ENCODE peak calls at places on chromosomes 16 and 17, in ten cellular contexts. E, X, O, V, K, C, N, R, Z and Q are unnamed samples.

GRCh38 chr16:23847938-23848337 is 12.2 kb downstream of the PRKCB start:
- DNase-seq in O (no peak), Z (no peak), N (no peak), V (peak; percentile 68), X (peak; percentile 44), E (no peak), C (no peak), K (no peak), R (no peak), Q (no peak)

GRCh38 chr17:53227514-53227913 is 595.2 kb upstream of the KIF2B start:
- DNase-seq in X (no peak), K (no peak), N (no peak), C (no peak), E (no peak), R (no peak), O (no peak), Z (no peak), V (no peak), Q (no peak)

GRCh38 chr16:61555718-61556441 is 480.4 kb downstream of the CDH8 start:
- DNase-seq in E (no peak), C (no peak), X (no peak), K (no peak), Z (peak; percentile 4), N (no peak), O (no peak), V (no peak), R (no peak), Q (no peak)

GRCh38 chr17:8709006-8709405 is 35.6 kb downstream of the CCDC42 start:
- DNase-seq in N (no peak), C (no peak), X (no peak), K (no peak), O (no peak), Z (no peak), E (no peak), R (no peak), V (no peak), Q (no peak)

GRCh38 chr16:82651921-82652601 is 25.3 kb downstream of the CDH13 start:
- DNase-seq in C (no peak), R (no peak), O (no peak), V (peak; percentile 41), E (no peak), Z (no peak), N (no peak), K (no peak), X (peak; percentile 35), Q (no peak)

GRCh38 chr16:66408181-66409048 is 18.7 kb upstream of the BEAN1 start:
- DNase-seq in K (no peak), N (no peak), C (peak; percentile 70), X (peak; percentile 56), E (no peak), Z (peak; percentile 20), V (no peak), R (no peak), O (no peak), Q (no peak)

GRCh38 chr16:88306860-88307545 is 75.8 kb upstream of the ZNF469 start:
- DNase-seq in X (no peak), Z (no peak), V (no peak), E (no peak), O (no peak), R (no peak), K (peak; percentile 86), C (no peak), N (peak; percentile 57), Q (no peak)

GRCh38 chr16:30949655-30950515 is 1.0 kb downstream of the ORAI3 start:
- DNase-seq in O (peak; percentile 71), K (no peak), C (peak; percentile 89), X (peak; percentile 94), R (peak; percentile 80), E (peak; percentile 88), Z (peak; percentile 76), N (peak; percentile 73), V (peak; percentile 71), Q (peak; percentile 38)

GRCh38 chr16:89050868-89051311 is 42.8 kb upstream of the ACSF3 start:
- DNase-seq in E (no peak), N (no peak), V (no peak), X (no peak), C (no peak), K (no peak), R (no peak), O (peak; percentile 49), Z (no peak), Q (no peak)

GRCh38 chr17:68599091-68599872 is 1.9 kb downstream of the FAM20A start:
- DNase-seq in E (no peak), X (no peak), R (no peak), K (peak; percentile 87), C (no peak), N (no peak), V (no peak), Z (peak; percentile 28), O (no peak), Q (no peak)

GRCh38 chr17:77186141-77186604 is 45.4 kb downstream of the SEC14L1 start:
- DNase-seq in N (no peak), X (peak; percentile 28), K (no peak), R (no peak), C (peak; percentile 58), Z (no peak), V (peak; percentile 51), O (no peak), E (no peak), Q (no peak)

GRCh38 chr16:48366165-48367093 is 18.8 kb downstream of the SIAH1 start:
- DNase-seq in K (peak; percentile 89), Z (peak; percentile 76), V (peak; percentile 43), X (peak; percentile 86), N (no peak), C (no peak), R (peak; percentile 65), E (no peak), O (no peak), Q (peak; percentile 89)

GRCh38 chr17:80832888-80833583 is 158.6 kb upstream of the CHMP6 start:
- DNase-seq in E (peak; percentile 64), K (peak; percentile 94), C (peak; percentile 93), X (peak; percentile 90), N (peak; percentile 85), R (peak; percentile 86), Z (peak; percentile 92), V (peak; percentile 64), O (peak; percentile 65), Q (no peak)

GRCh38 chr17:68057531-68057952 is 22.0 kb downstream of the KPNA2 start:
- DNase-seq in E (no peak), O (no peak), C (no peak), K (no peak), V (peak; percentile 28), Z (peak; percentile 44), N (no peak), X (peak; percentile 54), R (no peak), Q (no peak)

GRCh38 chr17:76888661-76889060 is 20.5 kb downstream of the MGAT5B start:
- DNase-seq in V (no peak), O (no peak), X (no peak), C (no peak), N (no peak), Z (peak; percentile 85), E (no peak), R (no peak), K (no peak), Q (no peak)

GRCh38 chr16:17293813-17294558 is 176.8 kb downstream of the XYLT1 start:
- DNase-seq in R (no peak), K (no peak), X (no peak), Z (no peak), N (no peak), C (no peak), O (no peak), V (no peak), E (no peak), Q (no peak)
- TF ChIP-seq CTCF in R (no peak), K (no peak), X (no peak), Z (peak; percentile 25), N (no peak), C (no peak), O (no peak), V (no peak), E (no peak), Q (peak; percentile 8)

DNA sequence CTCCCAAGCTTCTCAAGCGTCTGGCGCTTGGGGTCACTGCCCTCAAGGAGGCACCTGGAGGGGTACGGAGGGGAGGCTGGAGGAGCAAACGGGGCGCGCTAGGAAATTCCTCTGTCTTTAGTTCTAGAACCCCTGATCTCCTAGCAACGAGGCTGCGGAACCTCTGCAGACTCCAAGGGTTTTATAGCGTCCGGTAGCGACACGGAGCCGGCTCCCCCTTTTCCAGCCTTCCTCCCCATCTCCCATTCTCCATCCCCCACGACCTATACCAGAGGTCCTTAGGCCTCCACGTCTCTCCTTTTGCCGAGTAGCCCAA is 601 bp upstream of the CDIPT start:
- DNase-seq in V (no peak), Z (no peak), X (no peak), N (no peak), O (no peak), R (no peak), C (no peak), E (no peak), K (no peak), Q (no peak)
- H3K4me3 ChIP-seq in V (no peak overlapping the region), Z (peak overlapping the region; percentile 96), X (no peak overlapping the region), N (no peak overlapping the region), O (no peak overlapping the region), R (no peak overlapping the region), C (peak overlapping the region; percentile 87), E (peak overlapping the region; percentile 11), K (peak overlapping the region; percentile 22), Q (peak overlapping the region; percentile 89)

DNA sequence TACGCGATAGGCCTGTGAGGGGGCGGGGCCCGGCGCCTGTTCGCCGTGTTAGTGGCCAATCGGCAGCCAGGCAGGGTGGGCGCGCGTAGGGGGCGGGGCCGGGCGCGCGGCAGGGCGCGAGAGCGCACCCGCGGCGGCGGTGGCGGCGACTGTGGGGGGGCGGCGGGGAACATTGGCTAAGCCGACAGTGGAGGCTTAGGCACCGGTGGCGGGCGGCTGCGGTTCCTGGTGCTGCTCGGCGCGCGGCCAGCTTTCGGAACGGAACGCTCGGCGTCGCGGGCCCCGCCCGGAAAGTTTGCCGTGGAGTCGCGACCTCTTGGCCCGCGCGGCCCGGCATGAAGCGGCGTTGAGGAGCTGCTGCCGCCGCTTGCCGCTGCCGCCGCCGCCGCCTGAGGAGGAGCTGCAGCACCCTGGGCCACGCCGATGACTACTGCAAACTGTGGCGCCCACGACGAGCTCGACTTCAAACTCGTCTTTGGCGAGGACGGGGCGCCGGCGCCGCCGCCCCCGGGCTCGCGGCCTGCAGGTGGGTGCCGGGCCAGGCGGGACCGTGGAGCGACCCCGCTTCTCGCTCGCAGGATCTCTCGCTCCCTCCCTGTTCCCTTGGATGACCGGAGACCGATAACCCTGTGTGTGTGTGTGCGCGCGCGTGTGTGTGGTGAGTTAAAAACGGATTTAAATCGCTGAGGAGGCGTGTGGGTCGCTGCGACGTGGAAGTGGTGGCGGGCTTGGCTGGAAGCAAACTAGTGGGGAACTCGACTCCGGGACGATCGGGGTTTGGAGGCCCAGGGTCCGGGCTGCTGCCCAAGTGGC is at the start of gene NFATC3:
- DNase-seq in X (peak; percentile 99), V (peak; percentile 98), K (peak; percentile 76), E (peak; percentile 97), N (peak; percentile 99), C (peak; percentile 99), R (peak; percentile 98), Z (peak; percentile 35), O (peak; percentile 98), Q (peak; percentile 80)
- TF ChIP-seq CTCF in X (no peak), V (peak; percentile 13), K (no peak), E (no peak), N (peak; percentile 10), C (no peak), R (no peak), Z (no peak), O (no peak), Q (peak; percentile 4)

GRCh38 chr17:50130778-50131317 is 888 bp upstream of the SAMD14 start:
- DNase-seq in E (no peak), C (no peak), R (no peak), N (no peak), V (no peak), K (no peak), Z (peak; percentile 81), X (no peak), O (no peak), Q (no peak)
- H3K4me3 ChIP-seq in E (no peak overlapping the region), C (no peak overlapping the region), R (no peak overlapping the region), N (no peak overlapping the region), V (no peak overlapping the region), K (no peak overlapping the region), Z (peak overlapping the region; percentile 69), X (no peak overlapping the region), O (no peak overlapping the region), Q (no peak overlapping the region)